ENCODE peak calls at places on chromosomes 16 and 17, in eight cellular contexts. T is fibroblast of mammary gland, N is retinal pigment epithelial cell, D is cardiac muscle cell, M is thoracic aorta, A is testis, S is AG10803, C is sigmoid colon. O is an unnamed sample.

GRCh38 chr16:27429981-27430441 is 28.0 kb downstream of the IL21R start:
- DNase-seq in C (peak), A (peak), T (no peak), N (no peak), D (no peak), S (no peak), M (no peak), O (no peak)

GRCh38 chr17:82864721-82865240 is 25.0 kb upstream of the ZNF750 start:
- DNase-seq in T (no peak), A (no peak), S (no peak), M (no peak), N (no peak), D (no peak), C (no peak), O (no peak)

GRCh38 chr16:48487287-48487686 is 102.1 kb upstream of the SIAH1 start:
- DNase-seq in S (no peak), M (no peak), N (no peak), T (peak), A (no peak), C (no peak), D (no peak), O (no peak)

GRCh38 chr17:81652901-81653771 is 3.2 kb downstream of the PDE6G start:
- DNase-seq in A (no peak), D (no peak), M (no peak), S (no peak), N (no peak), C (peak), T (no peak), O (no peak)

GRCh38 chr16:86622700-86623615 is 44.6 kb downstream of the FOXL1 start:
- DNase-seq in D (no peak), T (no peak), A (no peak), M (no peak), S (no peak), N (no peak), C (no peak), O (no peak)

GRCh38 chr17:9291912-9292562 is 270.7 kb downstream of the NTN1 start:
- DNase-seq in N (no peak), C (peak), A (peak), M (no peak), D (peak), S (peak), T (peak), O (no peak)

GRCh38 chr17:6559753-6560215 is 3.4 kb upstream of the PITPNM3 start:
- DNase-seq in C (no peak), T (no peak), M (no peak), A (peak), N (no peak), S (no peak), D (no peak), O (no peak)

GRCh38 chr16:31010539-31010938 is at the start of gene STX1B:
- DNase-seq in T (no peak), A (peak), D (peak), C (no peak), S (peak), M (no peak), N (no peak), O (no peak)

GRCh38 chr16:69112285-69113129 is 7.1 kb downstream of the HAS3 start:
- DNase-seq in N (no peak), T (peak), C (peak), D (peak), S (peak), A (peak), M (no peak), O (no peak)

GRCh38 chr16:82082543-82083244 is 47.6 kb downstream of the HSD17B2 start:
- DNase-seq in D (no peak), M (no peak), N (no peak), A (no peak), T (peak), C (no peak), S (peak), O (no peak)

GRCh38 chr17:32319548-32319905 is 22.4 kb downstream of the C17orf75 start:
- DNase-seq in D (peak), A (peak), N (no peak), M (peak), C (peak), S (peak), T (peak), O (no peak)

GRCh38 chr16:85136213-85136704 is 24.0 kb upstream of the CIBAR2 start:
- DNase-seq in T (peak), S (no peak), M (no peak), A (peak), C (peak), D (no peak), N (no peak), O (no peak)

GRCh38 chr17:21362331-21362931 is 13.7 kb upstream of the KCNJ12 start:
- DNase-seq in D (no peak), C (no peak), T (no peak), S (no peak), A (no peak), M (no peak), N (no peak), O (no peak)

GRCh38 chr16:84555418-84556196 is 51.1 kb upstream of the MEAK7 start:
- DNase-seq in M (no peak), T (no peak), D (no peak), C (no peak), S (no peak), A (no peak), N (no peak), O (no peak)

GRCh38 chr17:40980594-40980993 is 3.5 kb downstream of the KRT40 start:
- DNase-seq in T (peak), S (peak), C (no peak), A (peak), D (peak), N (no peak), M (no peak), O (no peak)

DNA sequence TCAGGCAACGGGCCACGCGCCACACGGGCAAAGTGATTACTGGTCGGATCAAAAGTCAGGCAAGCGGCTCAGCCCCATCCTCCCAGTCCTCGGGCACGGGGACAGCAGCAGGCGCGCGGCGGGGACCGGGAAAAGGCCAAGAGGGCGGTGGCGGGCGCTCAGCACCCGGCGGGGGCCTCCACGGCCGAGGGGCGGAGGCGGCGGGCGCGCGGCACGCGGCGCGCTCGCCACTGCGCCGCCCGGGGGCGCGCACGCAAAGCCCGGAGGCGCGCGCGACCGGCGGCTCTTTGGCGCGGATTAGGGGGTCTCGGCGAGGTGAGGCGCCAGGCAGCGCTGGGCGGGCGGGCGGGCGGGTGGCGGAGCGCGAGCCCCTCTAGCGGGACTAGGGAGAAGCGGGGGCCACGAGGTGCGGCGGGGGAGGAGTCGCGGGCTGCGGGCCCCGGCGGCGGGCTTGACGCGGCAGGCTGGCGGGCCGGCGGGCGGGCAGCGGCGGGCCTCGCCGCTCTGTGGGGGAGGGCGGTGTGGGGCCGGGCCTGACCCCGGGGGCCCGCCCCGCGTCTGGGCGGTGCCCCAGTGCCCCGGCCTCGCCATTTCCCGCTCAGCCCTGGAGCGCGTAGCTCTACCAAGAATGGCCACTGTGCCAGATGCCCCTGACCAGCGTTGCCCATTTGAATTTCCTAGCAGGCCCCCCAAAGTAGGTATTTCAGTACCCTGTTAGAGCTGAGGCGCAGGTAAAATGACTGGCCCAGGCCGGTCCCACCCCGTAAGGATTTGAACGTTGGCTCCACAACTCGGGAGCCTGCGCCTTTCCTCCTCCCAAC is at the start of the genes ACACA and TADA2A:
- DNase-seq in S (peak), C (peak), D (peak), M (peak), N (peak), T (peak), A (peak), O (no peak)
- TF ChIP-seq CTCF in S (no peak), C (no peak), D (no peak), M (peak), N (no peak), T (no peak), A (peak), O (no peak)

DNA sequence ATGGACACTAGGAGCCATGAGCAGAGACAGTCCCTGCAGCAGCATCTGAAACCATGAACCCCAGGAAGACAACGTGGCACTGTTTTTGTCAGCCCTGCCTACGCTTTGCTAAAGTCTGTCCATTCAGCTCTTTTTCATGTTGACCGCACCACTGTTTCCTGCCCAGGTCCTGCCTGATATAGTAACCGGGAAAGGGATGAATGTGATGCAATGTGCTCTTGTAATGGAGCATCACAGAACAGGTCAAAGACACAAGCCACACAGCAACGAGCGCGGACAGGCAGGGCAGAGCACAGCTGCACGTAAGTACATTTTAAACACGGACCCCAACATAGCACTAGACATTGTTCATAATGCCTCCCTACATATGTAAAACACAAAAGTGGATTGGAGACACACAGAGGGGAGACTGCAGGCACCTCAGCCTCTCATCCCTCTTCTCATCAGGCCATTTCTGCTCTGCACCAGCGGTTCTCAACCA is 16.9 kb upstream of the TNFRSF13B start:
- DNase-seq in T (peak), A (no peak), C (peak), D (no peak), M (no peak), S (no peak), N (no peak), O (no peak)
- H3K4me3 ChIP-seq in T (no peak), A (no peak), C (no peak), D (no peak), M (no peak), S (no peak), N (no peak), O (no peak)

GRCh38 chr17:28327709-28328108 is 7.6 kb downstream of the IFT20 start:
- DNase-seq in C (no peak), A (peak), M (no peak), S (no peak), N (no peak), D (no peak), T (peak), O (no peak)
- TF ChIP-seq CTCF in C (no peak), A (no peak), M (no peak), S (peak), N (no peak), D (no peak), T (peak), O (no peak)

GRCh38 chr17:63675231-63675606 is 24.7 kb downstream of the LIMD2 start:
- DNase-seq in N (no peak), M (no peak), C (no peak), S (no peak), D (no peak), T (no peak), A (no peak), O (no peak)
- H3K4me3 ChIP-seq in N (no peak), M (peak), C (peak), S (no peak), D (no peak), T (no peak), A (no peak), O (no peak)

DNA sequence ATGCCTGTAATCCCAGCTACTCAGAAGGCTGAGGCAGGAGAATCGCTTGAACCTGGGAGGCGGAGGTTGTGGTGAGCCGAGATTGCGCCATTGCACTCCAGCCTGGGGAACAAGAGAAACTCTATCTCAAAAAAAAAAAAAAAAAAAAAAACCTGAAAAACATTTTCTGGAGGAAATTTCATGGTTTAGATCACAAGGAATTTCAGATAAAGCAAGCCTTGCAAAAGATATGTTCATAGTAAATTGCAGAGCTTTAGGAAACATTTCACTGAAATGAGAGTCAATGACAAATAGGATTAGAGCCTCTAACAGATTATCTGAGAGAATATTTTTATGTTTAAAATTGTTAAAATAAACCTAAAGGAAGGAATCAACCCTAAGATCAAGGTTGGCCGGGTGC is 3.2 kb downstream of the TAF15 start:
- DNase-seq in N (no peak), D (no peak), S (no peak), T (no peak), M (no peak), A (no peak), C (no peak), O (no peak)
- TF ChIP-seq CTCF in N (no peak), D (no peak), S (no peak), T (no peak), M (no peak), A (no peak), C (no peak), O (no peak)

GRCh38 chr17:63571632-63572310 is 21.5 kb downstream of the DCAF7 start:
- DNase-seq in M (no peak), A (no peak), C (no peak), T (peak), N (no peak), D (peak), S (peak), O (peak)

GRCh38 chr17:63567229-63567628 is 17.0 kb downstream of the DCAF7 start:
- DNase-seq in M (no peak), C (no peak), T (no peak), A (no peak), N (no peak), S (no peak), D (no peak), O (no peak)

GRCh38 chr17:63564562-63564961 is 14.3 kb downstream of the DCAF7 start:
- DNase-seq in A (no peak), C (no peak), S (no peak), N (no peak), M (no peak), D (no peak), T (no peak), O (no peak)

GRCh38 chr17:63573634-63574033 is 23.4 kb downstream of the DCAF7 start:
- DNase-seq in T (peak), S (peak), M (no peak), C (no peak), D (no peak), N (no peak), A (no peak), O (no peak)

DNA sequence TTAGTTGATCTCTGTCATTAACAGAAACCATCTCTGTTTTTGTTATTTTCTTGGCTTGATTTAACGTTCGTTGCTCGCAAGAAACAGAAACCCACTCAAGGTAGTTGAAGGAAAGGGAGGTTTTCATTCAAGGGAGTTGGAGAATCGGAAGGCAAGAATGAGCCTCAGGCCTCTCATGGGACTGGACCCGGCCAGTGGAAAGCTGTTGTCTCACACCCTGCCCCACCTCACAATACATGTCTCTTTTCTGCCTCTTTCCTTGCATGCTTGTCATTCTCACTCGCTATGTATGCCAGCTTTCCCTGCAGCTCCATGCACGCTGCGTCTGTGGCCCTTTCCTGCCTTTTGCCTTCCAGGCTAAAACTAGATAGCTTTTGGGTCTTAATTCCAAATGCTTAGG is 18.3 kb downstream of the DCAF7 start:
- DNase-seq in T (no peak), C (no peak), A (no peak), D (no peak), N (no peak), M (no peak), S (no peak), O (no peak)
- H3K4me3 ChIP-seq in T (no peak), C (no peak), A (no peak), D (no peak), N (no peak), M (no peak), S (no peak), O (no peak)

O was measured in AG04449.